ENCODE peak calls at places on chromosomes 12 and 14, in ten cellular contexts. One of them, this sample, is unnamed.

GRCh38 chr12:88313554-88313953 is 171.4 kb downstream of the TMTC3 start:
- DNase-seq in adrenal gland: no peak
- DNase-seq in hepatocyte: no peak
- DNase-seq in cardiac muscle cell: no peak
- DNase-seq in OCI-LY7: no peak
- DNase-seq in lung: no peak
- DNase-seq in A549: no peak
- DNase-seq in fibroblast of lung: no peak
- DNase-seq in RWPE2: no peak
- DNase-seq in heart right ventricle: no peak
- DNase-seq in this sample: no peak

GRCh38 chr12:50589650-50590435 is 85.1 kb downstream of the DIP2B start:
- DNase-seq in adrenal gland: no peak
- DNase-seq in hepatocyte: peak
- DNase-seq in cardiac muscle cell: peak
- DNase-seq in OCI-LY7: no peak
- DNase-seq in lung: no peak
- DNase-seq in A549: no peak
- DNase-seq in fibroblast of lung: peak
- DNase-seq in RWPE2: no peak
- DNase-seq in heart right ventricle: no peak
- DNase-seq in this sample: no peak

GRCh38 chr12:116370004-116370404 is 92.5 kb upstream of the MED13L start:
- DNase-seq in adrenal gland: no peak
- DNase-seq in hepatocyte: no peak
- DNase-seq in cardiac muscle cell: peak
- DNase-seq in OCI-LY7: no peak
- DNase-seq in lung: no peak
- DNase-seq in A549: peak
- DNase-seq in fibroblast of lung: peak
- DNase-seq in RWPE2: no peak
- DNase-seq in heart right ventricle: no peak
- DNase-seq in this sample: no peak

GRCh38 chr14:56268039-56268438 is 149.8 kb downstream of the PELI2 start:
- DNase-seq in adrenal gland: no peak
- DNase-seq in hepatocyte: no peak
- DNase-seq in cardiac muscle cell: no peak
- DNase-seq in OCI-LY7: no peak
- DNase-seq in lung: no peak
- DNase-seq in A549: no peak
- DNase-seq in fibroblast of lung: no peak
- DNase-seq in RWPE2: no peak
- DNase-seq in heart right ventricle: no peak
- DNase-seq in this sample: no peak

GRCh38 chr14:103008768-103009342 is 48.5 kb downstream of the CDC42BPB start:
- DNase-seq in adrenal gland: no peak
- DNase-seq in hepatocyte: no peak
- DNase-seq in cardiac muscle cell: peak
- DNase-seq in OCI-LY7: no peak
- DNase-seq in lung: no peak
- DNase-seq in A549: no peak
- DNase-seq in fibroblast of lung: no peak
- DNase-seq in RWPE2: no peak
- DNase-seq in heart right ventricle: no peak
- DNase-seq in this sample: no peak

GRCh38 chr14:66944872-66945271 is 244.4 kb upstream of the GARIN2 start:
- DNase-seq in adrenal gland: peak
- DNase-seq in hepatocyte: peak
- DNase-seq in cardiac muscle cell: peak
- DNase-seq in OCI-LY7: peak
- DNase-seq in lung: no peak
- DNase-seq in A549: peak
- DNase-seq in fibroblast of lung: peak
- DNase-seq in RWPE2: no peak
- DNase-seq in heart right ventricle: no peak
- DNase-seq in this sample: no peak

GRCh38 chr12:18658829-18659228 is 79.0 kb downstream of the PLCZ1 start:
- DNase-seq in adrenal gland: no peak
- DNase-seq in hepatocyte: no peak
- DNase-seq in cardiac muscle cell: no peak
- DNase-seq in OCI-LY7: no peak
- DNase-seq in lung: no peak
- DNase-seq in A549: no peak
- DNase-seq in fibroblast of lung: no peak
- DNase-seq in RWPE2: no peak
- DNase-seq in heart right ventricle: no peak
- DNase-seq in this sample: no peak

GRCh38 chr12:50637870-50638481 is 125.9 kb upstream of the ATF1 start:
- DNase-seq in adrenal gland: no peak
- DNase-seq in hepatocyte: peak
- DNase-seq in cardiac muscle cell: peak
- DNase-seq in OCI-LY7: peak
- DNase-seq in lung: no peak
- DNase-seq in A549: peak
- DNase-seq in fibroblast of lung: peak
- DNase-seq in RWPE2: no peak
- DNase-seq in heart right ventricle: no peak
- DNase-seq in this sample: no peak

GRCh38 chr14:75123991-75124390 is 2.9 kb downstream of the NEK9 start:
- DNase-seq in adrenal gland: peak
- DNase-seq in hepatocyte: peak
- DNase-seq in cardiac muscle cell: peak
- DNase-seq in OCI-LY7: no peak
- DNase-seq in lung: peak
- DNase-seq in A549: peak
- DNase-seq in fibroblast of lung: peak
- DNase-seq in RWPE2: no peak
- DNase-seq in heart right ventricle: no peak
- DNase-seq in this sample: no peak

GRCh38 chr14:38994721-38995120 is 108.3 kb downstream of the SEC23A start:
- DNase-seq in adrenal gland: no peak
- DNase-seq in hepatocyte: no peak
- DNase-seq in cardiac muscle cell: no peak
- DNase-seq in OCI-LY7: no peak
- DNase-seq in lung: no peak
- DNase-seq in A549: no peak
- DNase-seq in fibroblast of lung: no peak
- DNase-seq in RWPE2: no peak
- DNase-seq in heart right ventricle: no peak
- DNase-seq in this sample: no peak

GRCh38 chr12:54725233-54725843 is 77.2 kb upstream of the DCD start:
- DNase-seq in adrenal gland: no peak
- DNase-seq in hepatocyte: peak
- DNase-seq in cardiac muscle cell: peak
- DNase-seq in OCI-LY7: peak
- DNase-seq in lung: no peak
- DNase-seq in A549: peak
- DNase-seq in fibroblast of lung: peak
- DNase-seq in RWPE2: no peak
- DNase-seq in heart right ventricle: no peak
- DNase-seq in this sample: no peak

GRCh38 chr12:9649532-9649940 is 20.0 kb upstream of the CLEC2D start:
- DNase-seq in adrenal gland: no peak
- DNase-seq in hepatocyte: peak
- DNase-seq in cardiac muscle cell: no peak
- DNase-seq in OCI-LY7: peak
- DNase-seq in lung: no peak
- DNase-seq in A549: no peak
- DNase-seq in fibroblast of lung: no peak
- DNase-seq in RWPE2: no peak
- DNase-seq in heart right ventricle: no peak
- DNase-seq in this sample: no peak

GRCh38 chr14:72828604-72829003 is 65.3 kb downstream of the DPF3 start:
- DNase-seq in adrenal gland: no peak
- DNase-seq in hepatocyte: no peak
- DNase-seq in cardiac muscle cell: no peak
- DNase-seq in OCI-LY7: no peak
- DNase-seq in lung: no peak
- DNase-seq in A549: no peak
- DNase-seq in fibroblast of lung: no peak
- DNase-seq in RWPE2: no peak
- DNase-seq in heart right ventricle: peak
- DNase-seq in this sample: no peak

GRCh38 chr14:91311284-91311662 is 66.8 kb upstream of the GPR68 start:
- DNase-seq in adrenal gland: no peak
- DNase-seq in hepatocyte: no peak
- DNase-seq in cardiac muscle cell: no peak
- DNase-seq in OCI-LY7: peak
- DNase-seq in lung: no peak
- DNase-seq in A549: no peak
- DNase-seq in fibroblast of lung: no peak
- DNase-seq in RWPE2: no peak
- DNase-seq in heart right ventricle: no peak
- DNase-seq in this sample: no peak

GRCh38 chr14:61452452-61452851 is 131.1 kb downstream of the PRKCH start:
- DNase-seq in adrenal gland: no peak
- DNase-seq in hepatocyte: no peak
- DNase-seq in cardiac muscle cell: no peak
- DNase-seq in OCI-LY7: no peak
- DNase-seq in lung: no peak
- DNase-seq in A549: no peak
- DNase-seq in fibroblast of lung: no peak
- DNase-seq in RWPE2: no peak
- DNase-seq in heart right ventricle: no peak
- DNase-seq in this sample: no peak
- H3K4me3 ChIP-seq in adrenal gland: no peak
- H3K4me3 ChIP-seq in hepatocyte: no peak
- H3K4me3 ChIP-seq in cardiac muscle cell: no peak
- H3K4me3 ChIP-seq in OCI-LY7: no peak
- H3K4me3 ChIP-seq in lung: no peak
- H3K4me3 ChIP-seq in A549: no peak
- H3K4me3 ChIP-seq in fibroblast of lung: no peak
- H3K4me3 ChIP-seq in RWPE2: no peak
- H3K4me3 ChIP-seq in heart right ventricle: no peak
- H3K4me3 ChIP-seq in this sample: no peak

DNA sequence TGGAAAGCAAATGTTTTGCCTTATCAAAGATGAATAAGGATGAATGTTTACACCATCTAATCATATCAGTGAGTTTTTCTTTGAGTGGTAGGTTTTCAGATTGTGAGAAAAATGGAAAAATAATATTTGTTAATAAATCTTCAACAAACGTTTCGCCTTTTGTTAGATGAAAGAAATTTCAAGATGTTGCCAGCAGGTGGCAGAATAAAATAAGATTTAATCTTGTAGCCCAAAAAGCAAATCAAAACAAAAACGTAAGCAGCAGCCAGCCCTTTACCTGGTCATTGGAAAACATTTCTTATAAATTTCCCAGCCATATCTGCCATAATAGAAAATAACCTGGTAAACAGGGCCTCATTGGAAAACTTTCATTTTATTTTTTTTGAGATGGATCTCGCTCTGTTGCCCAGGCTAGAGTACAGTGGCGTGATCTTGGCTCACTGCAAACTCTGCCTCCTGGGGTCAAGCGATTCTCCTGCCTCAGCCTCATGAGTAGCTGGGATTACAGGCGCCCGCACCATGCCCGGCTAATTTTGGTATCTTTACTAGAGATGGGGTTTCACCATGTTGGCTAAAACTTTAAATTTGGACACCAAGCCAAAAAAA is 15.4 kb upstream of the TMEM120B start:
- DNase-seq in adrenal gland: no peak
- DNase-seq in hepatocyte: peak
- DNase-seq in cardiac muscle cell: peak
- DNase-seq in OCI-LY7: peak
- DNase-seq in lung: no peak
- DNase-seq in A549: peak
- DNase-seq in fibroblast of lung: peak
- DNase-seq in RWPE2: no peak
- DNase-seq in heart right ventricle: peak
- DNase-seq in this sample: no peak
- TF ChIP-seq CTCF in adrenal gland: peak
- TF ChIP-seq CTCF in hepatocyte: peak
- TF ChIP-seq CTCF in cardiac muscle cell: peak
- TF ChIP-seq CTCF in OCI-LY7: peak
- TF ChIP-seq CTCF in lung: peak
- TF ChIP-seq CTCF in A549: peak
- TF ChIP-seq CTCF in fibroblast of lung: peak
- TF ChIP-seq CTCF in RWPE2: peak
- TF ChIP-seq CTCF in heart right ventricle: peak
- TF ChIP-seq CTCF in this sample: peak

DNA sequence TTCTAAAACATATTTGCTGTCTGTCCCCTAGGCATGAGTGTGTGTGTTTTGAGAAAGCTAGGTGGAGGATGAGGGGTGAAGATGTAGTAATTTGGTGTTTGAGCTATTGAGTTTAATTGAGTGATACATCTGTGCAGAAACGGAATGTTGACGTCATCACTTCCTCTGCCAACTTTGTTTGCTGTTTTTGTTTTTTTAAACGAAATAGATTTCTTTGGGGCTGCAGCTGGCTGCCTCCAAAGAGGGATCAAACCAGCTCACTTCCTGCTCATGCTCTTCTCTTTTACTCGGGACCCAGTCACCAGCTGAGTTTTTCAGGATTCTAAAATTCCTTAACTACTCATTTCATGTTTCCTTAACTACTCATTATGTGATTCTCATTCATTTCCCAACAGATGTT is 19.5 kb upstream of the CRACR2A start:
- DNase-seq in adrenal gland: no peak
- DNase-seq in hepatocyte: no peak
- DNase-seq in cardiac muscle cell: peak
- DNase-seq in OCI-LY7: no peak
- DNase-seq in lung: no peak
- DNase-seq in A549: no peak
- DNase-seq in fibroblast of lung: peak
- DNase-seq in RWPE2: no peak
- DNase-seq in heart right ventricle: no peak
- DNase-seq in this sample: no peak
- H3K4me3 ChIP-seq in adrenal gland: no peak
- H3K4me3 ChIP-seq in hepatocyte: no peak
- H3K4me3 ChIP-seq in cardiac muscle cell: no peak
- H3K4me3 ChIP-seq in OCI-LY7: no peak
- H3K4me3 ChIP-seq in lung: no peak
- H3K4me3 ChIP-seq in A549: no peak
- H3K4me3 ChIP-seq in fibroblast of lung: no peak
- H3K4me3 ChIP-seq in RWPE2: no peak
- H3K4me3 ChIP-seq in heart right ventricle: no peak
- H3K4me3 ChIP-seq in this sample: no peak

DNA sequence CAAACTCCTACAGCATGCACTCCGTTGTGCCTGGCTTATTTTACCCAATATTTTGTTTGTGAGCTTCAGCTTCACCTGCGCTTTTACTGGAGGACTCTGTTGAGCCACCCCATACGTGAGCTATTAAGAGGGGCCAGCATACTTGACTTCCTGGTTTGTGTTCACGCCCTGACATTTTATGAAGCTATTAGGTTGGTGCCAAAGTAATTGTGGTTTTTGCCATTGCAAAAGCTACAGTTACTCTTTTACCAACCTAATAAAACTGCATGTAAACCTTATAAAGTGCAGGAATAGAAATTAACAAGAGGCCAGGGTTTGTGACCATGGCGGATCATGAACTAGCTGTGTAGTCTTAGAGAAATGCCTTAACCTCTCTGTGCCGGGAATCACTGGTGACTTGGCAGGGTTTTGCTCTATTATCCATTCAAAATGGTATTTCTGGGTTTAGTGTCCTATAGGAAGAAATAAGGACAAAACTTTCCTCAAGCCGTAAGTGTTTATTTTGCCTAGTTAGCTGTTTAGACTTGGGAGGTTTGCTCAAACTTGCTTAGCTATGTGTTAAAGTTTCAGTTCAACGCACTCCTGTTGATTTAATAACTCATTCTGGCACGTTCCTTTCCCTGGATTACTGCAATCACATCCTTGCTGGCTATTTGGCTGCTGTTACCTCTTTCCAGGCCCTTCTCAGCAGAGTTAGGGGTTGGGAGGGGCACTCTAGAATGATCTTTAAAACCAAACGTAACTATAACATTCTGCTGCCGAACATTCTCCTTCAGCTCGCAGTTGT is 1027.6 kb downstream of the BCL11B start:
- DNase-seq in adrenal gland: no peak
- DNase-seq in hepatocyte: no peak
- DNase-seq in cardiac muscle cell: no peak
- DNase-seq in OCI-LY7: no peak
- DNase-seq in lung: no peak
- DNase-seq in A549: no peak
- DNase-seq in fibroblast of lung: no peak
- DNase-seq in RWPE2: no peak
- DNase-seq in heart right ventricle: no peak
- DNase-seq in this sample: no peak
- TF ChIP-seq CTCF in adrenal gland: no peak
- TF ChIP-seq CTCF in hepatocyte: no peak
- TF ChIP-seq CTCF in cardiac muscle cell: no peak
- TF ChIP-seq CTCF in OCI-LY7: no peak
- TF ChIP-seq CTCF in lung: no peak
- TF ChIP-seq CTCF in A549: no peak
- TF ChIP-seq CTCF in fibroblast of lung: no peak
- TF ChIP-seq CTCF in RWPE2: no peak
- TF ChIP-seq CTCF in heart right ventricle: no peak
- TF ChIP-seq CTCF in this sample: no peak

This sample was measured in dorsolateral prefrontal cortex.